ENCODE peak calls at places on chromosome 20, in seven cellular contexts. X, K, N, Z, A, O and L are unnamed samples.

GRCh38 chr20:52727740-52728456 is 244.3 kb upstream of the TSHZ2 start:
- DNase-seq in X (no peak), K (no peak), N (no peak), Z (no peak), A (no peak), O (no peak), L (no peak)

GRCh38 chr20:39010496-39010895 is 48.4 kb downstream of the DHX35 start:
- DNase-seq in X (no peak), K (peak), N (no peak), Z (no peak), A (no peak), O (no peak), L (no peak)

GRCh38 chr20:7879883-7880282 is 60.4 kb downstream of the HAO1 start:
- DNase-seq in X (no peak), K (peak), N (no peak), Z (no peak), A (no peak), O (peak), L (no peak)

GRCh38 chr20:840858-841567 is 7.5 kb downstream of the FAM110A start:
- DNase-seq in X (no peak), K (peak), N (no peak), Z (no peak), A (no peak), O (no peak), L (no peak)

GRCh38 chr20:2533118-2533517 is 3.3 kb upstream of the TMC2 start:
- DNase-seq in X (no peak), K (no peak), N (no peak), Z (no peak), A (no peak), O (no peak), L (no peak)

GRCh38 chr20:14355791-14356190 is 18.4 kb upstream of the FLRT3 start:
- DNase-seq in X (no peak), K (no peak), N (no peak), Z (no peak), A (no peak), O (no peak), L (no peak)

GRCh38 chr20:43975096-43975768 is 60.6 kb downstream of the TOX2 start:
- DNase-seq in X (no peak), K (no peak), N (no peak), Z (peak), A (no peak), O (peak), L (no peak)

GRCh38 chr20:8132632-8133587 is 844 bp downstream of the PLCB1 start:
- DNase-seq in X (no peak), K (peak), N (no peak), Z (peak), A (peak), O (peak), L (no peak)

GRCh38 chr20:57022306-57022705 is 244.1 kb downstream of the BMP7 start:
- DNase-seq in X (no peak), K (no peak), N (no peak), Z (no peak), A (no peak), O (no peak), L (no peak)

GRCh38 chr20:48196486-48196885 is 411.2 kb upstream of the SULF2 start:
- DNase-seq in X (no peak), K (no peak), N (no peak), Z (no peak), A (no peak), O (no peak), L (no peak)

GRCh38 chr20:51461306-51461705 is 81.2 kb downstream of the NFATC2 start:
- DNase-seq in X (no peak), K (no peak), N (no peak), Z (no peak), A (no peak), O (no peak), L (no peak)

GRCh38 chr20:44762466-44763140 is 16.9 kb downstream of the KCNK15 start:
- DNase-seq in X (no peak), K (peak), N (no peak), Z (no peak), A (no peak), O (no peak), L (no peak)